ENCODE peak calls at places on chromosomes 1 and 21, in five cellular contexts. One of them, this sample, is unnamed.

GRCh38 chr21:28627691-28628090 is 365.0 kb downstream of the LTN1 start:
- DNase-seq in NCI-H1694 treated with DMSO at 0.1 percent for 48 hours: no peak
- DNase-seq in neuronal stem cell: no peak
- DNase-seq in ovary: no peak
- DNase-seq in endodermal cell: no peak
- DNase-seq in this sample: no peak

GRCh38 chr1:156115514-156116374 is 1.2 kb downstream of the LMNA start:
- DNase-seq in neuronal stem cell: no peak
- DNase-seq in ovary: peak
- DNase-seq in endodermal cell: peak
- DNase-seq in NCI-H1694 treated with DMSO at 0.1 percent for 48 hours: no peak
- DNase-seq in this sample: no peak

GRCh38 chr21:18274370-18274769 is 29.7 kb downstream of the CHODL start:
- DNase-seq in ovary: no peak
- DNase-seq in NCI-H1694 treated with DMSO at 0.1 percent for 48 hours: no peak
- DNase-seq in endodermal cell: no peak
- DNase-seq in neuronal stem cell: no peak
- DNase-seq in this sample: no peak

GRCh38 chr21:25925936-25926335 is 191.2 kb downstream of the GABPA start:
- DNase-seq in ovary: no peak
- DNase-seq in NCI-H1694 treated with DMSO at 0.1 percent for 48 hours: no peak
- DNase-seq in endodermal cell: no peak
- DNase-seq in neuronal stem cell: no peak
- DNase-seq in this sample: no peak

GRCh38 chr1:92961896-92962752 is 862 bp upstream of the DIPK1A start:
- DNase-seq in endodermal cell: peak
- DNase-seq in neuronal stem cell: peak
- DNase-seq in ovary: peak
- DNase-seq in NCI-H1694 treated with DMSO at 0.1 percent for 48 hours: peak
- DNase-seq in this sample: peak

GRCh38 chr1:39812913-39813312 is 24.2 kb upstream of the BMP8B start:
- DNase-seq in neuronal stem cell: no peak
- DNase-seq in ovary: no peak
- DNase-seq in endodermal cell: no peak
- DNase-seq in NCI-H1694 treated with DMSO at 0.1 percent for 48 hours: no peak
- DNase-seq in this sample: no peak

GRCh38 chr1:181352695-181353094 is 130.6 kb upstream of the CACNA1E start:
- DNase-seq in endodermal cell: peak
- DNase-seq in NCI-H1694 treated with DMSO at 0.1 percent for 48 hours: no peak
- DNase-seq in ovary: no peak
- DNase-seq in neuronal stem cell: no peak
- DNase-seq in this sample: no peak

GRCh38 chr1:226886142-226886901 is 15.9 kb downstream of the PSEN2 start:
- DNase-seq in endodermal cell: no peak
- DNase-seq in ovary: no peak
- DNase-seq in NCI-H1694 treated with DMSO at 0.1 percent for 48 hours: no peak
- DNase-seq in neuronal stem cell: no peak
- DNase-seq in this sample: no peak

GRCh38 chr21:29196664-29197052 is 66.2 kb downstream of the MAP3K7CL start:
- DNase-seq in ovary: no peak
- DNase-seq in NCI-H1694 treated with DMSO at 0.1 percent for 48 hours: no peak
- DNase-seq in neuronal stem cell: no peak
- DNase-seq in endodermal cell: no peak
- DNase-seq in this sample: no peak

GRCh38 chr21:45528981-45529784 is 13.1 kb downstream of the SLC19A1 start:
- DNase-seq in neuronal stem cell: no peak
- DNase-seq in NCI-H1694 treated with DMSO at 0.1 percent for 48 hours: no peak
- DNase-seq in ovary: peak
- DNase-seq in endodermal cell: peak
- DNase-seq in this sample: no peak